ENCODE peak calls at places on chromosome 12, in eight cellular contexts. Z is RWPE2, I is foreskin fibroblast, L is psoas muscle, V is right lobe of liver, B is MM.1S, X is transverse colon, Y is fibroblast of pulmonary artery. P is an unnamed sample.

GRCh38 chr12:67449591-67450052 is 180.5 kb downstream of the CAND1 start:
- DNase-seq in Z (no peak), I (no peak), L (no peak), V (no peak), B (peak; percentile 86), X (no peak), Y (no peak), P (peak; percentile 18)

GRCh38 chr12:120231316-120232011 is 30.6 kb upstream of the RPLP0 start:
- DNase-seq in Z (peak; percentile 99), I (peak; percentile 98), L (no peak), V (no peak), B (no peak), X (peak; percentile 58), Y (peak; percentile 90), P (no peak)

GRCh38 chr12:39451977-39452376 is 9.1 kb upstream of the KIF21A start:
- DNase-seq in Z (no peak), I (no peak), L (no peak), V (no peak), B (no peak), X (no peak), Y (no peak), P (no peak)

GRCh38 chr12:69331846-69332684 is 16.1 kb upstream of the LYZ start:
- DNase-seq in Z (no peak), I (no peak), L (no peak), V (no peak), B (no peak), X (no peak), Y (no peak), P (no peak)

GRCh38 chr12:15256760-15257159 is 35.5 kb upstream of the RERG start:
- DNase-seq in Z (no peak), I (peak; percentile 91), L (peak; percentile 50), V (no peak), B (no peak), X (no peak), Y (peak; percentile 71), P (no peak)

GRCh38 chr12:96416033-96416790 is 16.0 kb upstream of the CDK17 start:
- DNase-seq in Z (peak; percentile 73), I (peak; percentile 95), L (no peak), V (no peak), B (no peak), X (no peak), Y (peak; percentile 90), P (no peak)

GRCh38 chr12:131775124-131775903 is 52.9 kb upstream of the MMP17 start:
- DNase-seq in Z (no peak), I (no peak), L (no peak), V (no peak), B (no peak), X (no peak), Y (no peak), P (no peak)

GRCh38 chr12:57756406-57757341 is 1.8 kb downstream of the MARCHF9 start:
- DNase-seq in Z (no peak), I (no peak), L (peak; percentile 65), V (no peak), B (peak; percentile 63), X (peak; percentile 59), Y (peak; percentile 40), P (peak; percentile 84)

GRCh38 chr12:40735551-40736230 is 43.5 kb downstream of the CNTN1 start:
- DNase-seq in Z (no peak), I (no peak), L (no peak), V (no peak), B (no peak), X (no peak), Y (no peak), P (no peak)

GRCh38 chr12:14751987-14752386 is 51.3 kb downstream of the WBP11 start:
- DNase-seq in Z (no peak), I (no peak), L (no peak), V (no peak), B (no peak), X (no peak), Y (no peak), P (no peak)

GRCh38 chr12:118042091-118042490 is 18.9 kb downstream of the WSB2 start:
- DNase-seq in Z (no peak), I (no peak), L (no peak), V (no peak), B (no peak), X (no peak), Y (no peak), P (no peak)

GRCh38 chr12:94670075-94670474 is 19.7 kb upstream of the TMCC3 start:
- DNase-seq in Z (no peak), I (no peak), L (no peak), V (no peak), B (no peak), X (no peak), Y (no peak), P (no peak)

GRCh38 chr12:93019911-93020224 is 90.8 kb upstream of the EEA1 start:
- DNase-seq in Z (no peak), I (no peak), L (no peak), V (no peak), B (no peak), X (peak; percentile 67), Y (no peak), P (no peak)

GRCh38 chr12:25459541-25459951 is 93.5 kb downstream of the LMNTD1 start:
- DNase-seq in Z (no peak), I (no peak), L (no peak), V (no peak), B (no peak), X (no peak), Y (no peak), P (peak; percentile 21)

GRCh38 chr12:62730649-62731377 is 204.1 kb downstream of the PPM1H start:
- DNase-seq in Z (no peak), I (peak; percentile 60), L (no peak), V (no peak), B (no peak), X (no peak), Y (peak; percentile 53), P (no peak)

GRCh38 chr12:6639151-6639773 is 3.5 kb upstream of the LPAR5 start:
- DNase-seq in Z (no peak), I (no peak), L (peak; percentile 18), V (no peak), B (no peak), X (no peak), Y (no peak), P (no peak)

DNA sequence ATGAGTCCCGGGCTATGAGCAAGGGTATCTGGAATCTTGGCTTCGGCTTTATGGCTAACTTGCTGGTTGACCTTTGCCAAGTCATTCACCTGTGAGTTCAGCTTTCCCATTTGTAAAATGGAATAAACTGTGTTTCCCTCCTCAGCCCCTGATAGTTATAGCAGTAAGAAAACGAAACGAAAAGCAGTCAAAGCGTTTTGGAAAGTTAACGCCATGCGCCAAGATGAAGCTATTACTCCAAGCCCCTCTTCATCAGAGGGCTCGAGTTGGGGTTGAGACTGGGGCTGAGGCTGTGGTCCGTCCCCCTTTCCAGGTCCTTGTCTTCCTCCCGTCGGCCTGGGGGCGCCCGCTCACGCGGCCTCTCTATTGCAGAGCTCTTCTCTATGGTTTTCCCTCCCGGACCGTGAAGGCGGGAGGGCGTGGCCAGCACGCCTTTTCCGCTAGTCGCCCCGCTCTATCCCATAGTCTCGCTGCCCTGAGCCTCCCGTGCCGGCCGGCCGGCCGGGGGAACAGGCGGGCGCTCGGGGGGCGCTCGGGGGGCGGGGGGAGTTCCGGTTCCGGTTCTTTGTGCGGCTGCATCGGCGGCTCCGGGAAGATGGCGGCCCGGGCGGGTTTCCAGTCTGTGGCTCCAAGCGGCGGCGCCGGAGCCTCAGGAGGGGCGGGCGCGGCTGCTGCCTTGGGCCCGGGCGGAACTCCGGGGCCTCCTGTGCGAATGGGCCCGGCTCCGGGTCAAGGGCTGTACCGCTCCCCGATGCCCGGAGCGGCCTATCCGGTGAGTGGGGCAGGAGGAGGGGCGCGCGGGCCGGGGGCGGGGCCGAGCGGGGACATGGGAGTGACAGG is at the start of gene SMARCD1:
- DNase-seq in Z (peak; percentile 94), I (peak; percentile 97), L (peak; percentile 95), V (peak; percentile 95), B (peak; percentile 93), X (peak; percentile 92), Y (peak; percentile 92), P (peak; percentile 94)
- TF ChIP-seq CTCF in Z (peak; percentile 90), I (peak; percentile 45), L (peak; percentile 21), V (peak; percentile 55), B (peak; percentile 73), X (no peak), Y (peak; percentile 55), P (peak; percentile 78)

DNA sequence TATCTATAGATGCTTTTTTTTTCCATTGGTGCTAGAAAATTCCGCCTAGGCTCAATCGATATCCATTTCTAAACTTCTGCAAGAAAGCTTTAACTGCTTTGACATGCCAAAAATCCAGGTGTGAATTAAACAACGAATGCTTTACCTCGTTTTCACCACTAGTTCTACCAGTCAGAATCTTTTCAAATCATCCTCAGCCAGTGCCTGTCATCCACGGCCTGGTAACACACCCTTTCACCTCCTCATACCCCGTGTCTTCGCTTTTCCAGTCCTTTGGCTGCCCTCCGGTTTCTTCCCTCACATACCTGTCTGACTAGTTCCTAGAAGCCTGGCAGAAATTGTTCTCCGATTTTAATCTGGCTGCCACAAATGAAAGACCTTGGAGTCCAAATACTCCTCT is 1.4 kb upstream of the PHC1 start:
- DNase-seq in Z (no peak), I (no peak), L (no peak), V (no peak), B (no peak), X (no peak), Y (no peak), P (no peak)
- TF ChIP-seq CTCF in Z (peak; percentile 6), I (no peak), L (no peak), V (no peak), B (peak; percentile 14), X (no peak), Y (no peak), P (no peak)

DNA sequence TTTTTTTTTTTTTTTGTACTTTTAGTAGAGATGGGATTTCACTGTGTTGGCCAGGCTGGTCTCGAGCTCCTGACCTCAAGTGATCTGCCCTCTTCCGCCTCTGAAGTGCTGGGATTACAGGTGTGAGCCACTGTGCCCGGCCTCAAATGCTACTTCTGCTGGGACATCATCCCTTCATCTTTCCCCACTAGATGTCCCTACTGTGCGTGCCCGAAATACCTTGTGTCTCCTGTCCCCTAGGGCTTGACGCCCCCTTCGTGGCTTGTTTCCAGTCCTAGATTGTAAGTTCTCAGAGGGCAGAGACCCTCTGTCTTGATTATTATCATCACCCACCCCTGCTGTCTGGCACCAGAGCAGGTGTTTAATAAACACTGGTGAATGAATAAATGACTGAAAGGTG is 14.9 kb downstream of the CCDC63 start:
- DNase-seq in Z (no peak), I (no peak), L (no peak), V (no peak), B (no peak), X (no peak), Y (no peak), P (no peak)
- TF ChIP-seq CTCF in Z (no peak), I (no peak), L (no peak), V (no peak), B (no peak), X (no peak), Y (no peak), P (no peak)

DNA sequence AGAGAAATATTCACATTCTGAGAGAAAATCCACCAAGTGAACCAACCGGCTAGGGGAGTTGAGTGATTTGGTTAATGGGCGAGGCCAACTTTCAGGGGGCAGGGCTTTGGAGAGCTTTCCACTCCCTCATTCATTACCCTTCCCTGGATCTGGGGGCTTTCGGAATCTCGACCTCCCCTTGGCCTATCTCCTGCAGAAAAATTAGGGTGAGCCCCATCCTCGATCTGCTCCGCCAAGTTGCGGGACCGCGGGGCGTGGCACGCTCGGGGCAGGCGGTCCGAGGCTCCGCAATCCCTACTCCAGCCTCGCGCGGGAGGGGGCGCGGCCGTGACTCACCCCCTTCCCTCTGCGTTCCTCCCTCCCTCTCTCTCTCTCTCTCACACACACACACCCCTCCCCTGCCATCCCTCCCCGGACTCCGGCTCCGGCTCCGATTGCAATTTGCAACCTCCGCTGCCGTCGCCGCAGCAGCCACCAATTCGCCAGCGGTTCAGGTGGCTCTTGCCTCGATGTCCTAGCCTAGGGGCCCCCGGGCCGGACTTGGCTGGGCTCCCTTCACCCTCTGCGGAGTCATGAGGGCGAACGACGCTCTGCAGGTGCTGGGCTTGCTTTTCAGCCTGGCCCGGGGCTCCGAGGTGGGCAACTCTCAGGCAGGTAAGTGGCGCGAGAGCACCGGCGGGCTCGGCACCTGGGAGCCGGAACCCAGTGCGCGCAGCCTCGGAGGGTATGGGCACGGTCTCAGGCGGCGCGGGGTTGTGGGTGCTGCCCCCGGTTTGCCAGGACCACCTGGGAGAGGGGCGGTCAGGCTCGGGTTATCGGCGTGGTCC is at the start of gene ERBB3:
- DNase-seq in Z (peak; percentile 91), I (peak; percentile 94), L (peak; percentile 80), V (peak; percentile 88), B (peak; percentile 38), X (peak; percentile 90), Y (peak; percentile 77), P (peak; percentile 67)
- TF ChIP-seq CTCF in Z (no peak), I (no peak), L (no peak), V (no peak), B (no peak), X (peak; percentile 51), Y (no peak), P (no peak)